ENCODE peak calls at places on chromosomes 6 and 20, in ten cellular contexts. W is HCEC 1CT; Y is DMS153; R is IMR-90; H is AG08395; X is ACHN; O is GM12865; Q is NCI-H748 treated with DMSO at 0.1 percent for 48 hours; T is Calu3; V is central memory CD4-positive, alpha-beta T cell. D is an unnamed sample.

GRCh38 chr6:13080462-13081188 is 247.7 kb downstream of the TBC1D7 start:
- DNase-seq in O (no peak), H (no peak), T (no peak), R (no peak), X (no peak), V (no peak), Y (no peak), W (no peak), Q (no peak), D (no peak)

GRCh38 chr20:2302369-2302768 is 6.6 kb downstream of the TGM3 start:
- DNase-seq in W (no peak), V (no peak), Q (no peak), O (no peak), Y (no peak), R (no peak), H (no peak), X (no peak), T (no peak), D (no peak)

GRCh38 chr6:166456360-166457156 is 73.8 kb upstream of the MPC1 start:
- DNase-seq in Q (peak; percentile 38), O (peak; percentile 39), V (no peak), X (peak; percentile 12), T (peak; percentile 9), Y (no peak), H (no peak), W (no peak), R (peak; percentile 5), D (peak; percentile 3)

GRCh38 chr20:19609642-19610223 is 148.3 kb upstream of the RIN2 start:
- DNase-seq in T (no peak), Y (peak; percentile 51), Q (no peak), X (no peak), V (no peak), W (no peak), H (no peak), O (no peak), R (no peak), D (no peak)

GRCh38 chr20:41030536-41031242 is 2.1 kb downstream of the TOP1 start:
- DNase-seq in T (no peak), Q (no peak), W (peak; percentile 69), Y (no peak), V (no peak), X (no peak), R (peak; percentile 80), H (peak; percentile 52), O (no peak), D (no peak)

GRCh38 chr6:28211840-28212509 is 13.1 kb upstream of the ZSCAN9 start:
- DNase-seq in H (no peak), X (no peak), Q (no peak), Y (no peak), O (peak; percentile 38), W (no peak), T (peak; percentile 17), R (no peak), V (no peak), D (no peak)

GRCh38 chr20:53291548-53291947 is 302.1 kb downstream of the ZNF217 start:
- DNase-seq in W (no peak), V (no peak), X (peak; percentile 8), O (peak; percentile 16), H (no peak), Y (no peak), T (peak; percentile 16), Q (no peak), R (no peak), D (no peak)

GRCh38 chr20:58127731-58128130 is 100.7 kb downstream of the ANKRD60 start:
- DNase-seq in H (peak; percentile 77), W (no peak), Q (no peak), O (no peak), T (peak; percentile 95), R (peak; percentile 22), V (no peak), X (no peak), Y (no peak), D (no peak)

GRCh38 chr20:62060631-62061541 is 4.8 kb downstream of the TAF4 start:
- DNase-seq in T (no peak), Q (no peak), H (no peak), R (no peak), V (no peak), W (no peak), O (no peak), X (no peak), Y (no peak), D (no peak)

GRCh38 chr20:62736407-62737071 is 27.9 kb downstream of the NTSR1 start:
- DNase-seq in H (no peak), Y (no peak), V (no peak), Q (no peak), O (no peak), X (no peak), R (no peak), W (no peak), T (no peak), D (no peak)

GRCh38 chr6:85401186-85402062 is 48.5 kb upstream of the NT5E start:
- DNase-seq in W (no peak), Y (peak; percentile 17), R (no peak), Q (no peak), H (no peak), X (no peak), T (no peak), V (no peak), O (peak; percentile 22), D (no peak)

D was measured in LNCaP clone FGC.